ENCODE peak calls at places on chromosomes 4 and X, in four cellular contexts. V is NT2/D1, Y is HEK293T, K is GM12878. F is an unnamed sample.

GRCh38 chr4:95500361-95500760 is 48.4 kb downstream of the UNC5C start:
- DNase-seq in V (no peak), Y (no peak), K (no peak), F (no peak)

GRCh38 chr4:184889683-184890082 is 63.9 kb upstream of the ACSL1 start:
- DNase-seq in Y (no peak), K (no peak), V (no peak), F (no peak)

GRCh38 chr4:13547563-13548041 is 3.3 kb upstream of the NKX3-2 start:
- DNase-seq in V (no peak), K (no peak), Y (no peak), F (no peak)

GRCh38 chrX:12089740-12090139 is 48.5 kb upstream of the FRMPD4 start:
- DNase-seq in Y (no peak), V (no peak), K (no peak), F (no peak)

GRCh38 chr4:552059-552458 is 24.0 kb downstream of the TMEM271 start:
- DNase-seq in Y (no peak), V (no peak), K (no peak), F (no peak)

GRCh38 chrX:19183777-19184485 is 61.7 kb upstream of the ADGRG2 start:
- DNase-seq in K (no peak), Y (no peak), V (no peak), F (no peak)

GRCh38 chr4:85402371-85402770 is 72.6 kb upstream of the ARHGAP24 start:
- DNase-seq in K (no peak), Y (no peak), V (no peak), F (no peak)

GRCh38 chr4:20687894-20688293 is 12.4 kb upstream of the PACRGL start:
- DNase-seq in K (no peak), Y (no peak), V (no peak), F (no peak)

GRCh38 chr4:3302786-3303444 is 10.1 kb downstream of the RGS12 start:
- DNase-seq in V (no peak), Y (no peak), K (no peak), F (no peak)

GRCh38 chr4:8725845-8726244 is 133.3 kb downstream of the CPZ start:
- DNase-seq in Y (no peak), K (no peak), V (no peak), F (no peak)

GRCh38 chrX:13266641-13267420 is 53.0 kb downstream of the ATXN3L start:
- DNase-seq in V (no peak), Y (no peak), K (no peak), F (no peak)

GRCh38 chr4:128524311-128524710 is 236.7 kb upstream of the PGRMC2 start:
- DNase-seq in V (no peak), Y (no peak), K (no peak), F (no peak)

GRCh38 chrX:101388604-101389003 is 2.2 kb upstream of the RPL36A start:
- DNase-seq in K (no peak), Y (no peak), V (no peak), F (no peak)

GRCh38 chrX:154043003-154043402 is 23.3 kb upstream of the IRAK1 start:
- DNase-seq in V (no peak), K (no peak), Y (no peak), F (no peak)

GRCh38 chr4:140937866-140938265 is 181.7 kb upstream of the TBC1D9 start:
- DNase-seq in K (no peak), V (no peak), Y (no peak), F (no peak)

GRCh38 chr4:153541426-153542096 is 75.4 kb downstream of the TMEM131L start:
- DNase-seq in Y (no peak), K (no peak), V (no peak), F (no peak)

GRCh38 chr4:24655326-24655725 is 71.0 kb upstream of the DHX15 start:
- DNase-seq in V (no peak), K (no peak), Y (no peak), F (no peak)

GRCh38 chrX:19805054-19805690 is 82.2 kb downstream of the SH3KBP1 start:
- DNase-seq in K (no peak), V (no peak), Y (no peak), F (no peak)

GRCh38 chr4:109631709-109632108 is 71.5 kb downstream of the CASP6 start:
- DNase-seq in Y (peak), K (no peak), V (no peak), F (no peak)

GRCh38 chr4:16225996-16226815 is at the start of gene TAPT1:
- DNase-seq in V (no peak), K (no peak), Y (peak), F (no peak)

GRCh38 chr4:171847751-171848150 is 34.5 kb downstream of the GALNTL6 start:
- DNase-seq in V (no peak), Y (no peak), K (no peak), F (no peak)

GRCh38 chr4:171846893-171847292 is 33.7 kb downstream of the GALNTL6 start:
- DNase-seq in K (no peak), Y (no peak), V (no peak), F (no peak)

GRCh38 chr4:171849823-171850222 is 36.6 kb downstream of the GALNTL6 start:
- DNase-seq in K (no peak), V (no peak), Y (no peak), F (no peak)

GRCh38 chr4:171851295-171851694 is 38.1 kb downstream of the GALNTL6 start:
- DNase-seq in K (no peak), Y (no peak), V (no peak), F (no peak)

DNA sequence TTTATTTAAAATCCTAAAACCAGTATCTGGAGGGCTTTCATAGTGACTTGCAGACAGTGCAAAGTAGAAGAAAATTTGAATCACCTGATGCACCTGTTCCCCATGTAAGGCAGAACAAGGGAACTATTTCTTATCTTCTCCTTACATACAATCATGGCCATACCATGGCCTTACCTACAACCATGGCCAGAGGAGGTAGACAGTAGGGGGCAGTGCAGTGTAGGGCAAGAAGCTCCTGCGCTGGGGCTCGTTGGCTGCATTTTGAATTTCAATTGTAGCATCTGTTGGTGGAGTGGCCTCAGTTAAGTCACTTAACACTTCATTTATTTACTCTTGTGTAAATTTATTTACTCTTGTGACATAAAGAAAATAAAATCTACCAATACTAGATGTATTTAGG is 33.0 kb downstream of the GALNTL6 start:
- DNase-seq in V (peak), Y (peak), K (no peak), F (peak)
- TF ChIP-seq SUZ12 in V (no peak), Y (no peak), K (no peak), F (no peak)

GRCh38 chr4:6951880-6952381 is 42.3 kb downstream of the TBC1D14 start:
- DNase-seq in K (no peak), V (no peak), Y (no peak), F (no peak)
- TF ChIP-seq SUZ12 in K (no peak), V (no peak), Y (no peak), F (no peak)

DNA sequence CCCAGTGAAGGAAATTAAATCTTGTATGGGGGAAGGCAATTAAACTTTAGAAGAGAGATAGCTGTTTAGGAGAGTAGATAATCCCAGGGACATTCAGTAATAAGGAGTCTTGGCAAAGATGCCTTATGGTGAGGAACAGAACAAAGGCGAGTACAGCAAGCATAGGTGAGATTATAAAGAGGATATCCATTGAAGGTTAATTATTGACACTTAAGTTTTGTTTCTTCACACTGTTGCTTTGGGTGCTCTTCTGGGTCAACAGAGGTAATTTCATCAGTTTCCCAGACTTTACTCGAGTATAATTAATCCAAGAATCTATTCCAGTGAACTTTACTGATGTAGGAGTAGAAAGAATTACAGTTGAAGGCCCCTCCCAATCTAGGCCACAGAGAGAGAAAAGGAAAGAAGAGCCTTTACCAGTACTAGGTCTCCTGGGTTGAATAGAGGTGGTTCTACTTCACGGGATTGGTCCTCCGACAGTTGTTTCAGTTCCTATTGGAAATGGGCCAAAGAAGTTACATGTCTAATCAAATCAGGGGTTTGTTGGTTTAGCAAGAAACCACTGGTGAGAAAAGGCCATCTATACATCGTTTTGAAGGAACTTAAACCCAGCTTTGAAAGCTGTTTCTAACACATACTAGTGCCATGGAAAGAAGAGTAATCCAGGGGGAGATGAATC is 27.2 kb downstream of the EPGN start:
- DNase-seq in K (peak), Y (no peak), V (no peak), F (no peak)
- TF ChIP-seq SUZ12 in K (no peak), Y (no peak), V (no peak), F (no peak)

DNA sequence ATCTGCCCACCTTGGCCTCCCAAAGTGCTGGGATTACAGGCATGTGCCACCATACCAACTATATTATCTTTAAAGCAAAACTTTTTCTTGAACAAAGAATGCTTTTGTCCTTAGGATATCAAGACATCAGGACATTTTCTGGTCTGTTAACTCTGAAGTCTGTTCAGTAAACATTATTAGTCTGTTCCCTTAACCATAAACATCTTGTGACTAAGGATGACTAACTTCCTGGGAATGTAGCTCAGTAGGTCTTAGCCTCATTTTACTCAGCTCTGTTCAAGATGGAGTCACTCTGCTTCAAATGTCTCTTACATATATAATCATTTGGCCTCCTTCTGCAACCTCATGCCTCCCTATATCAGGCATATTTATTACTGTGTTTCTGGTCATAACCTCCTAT is 122.9 kb downstream of the UBE2NL start:
- DNase-seq in K (no peak), V (no peak), Y (no peak), F (no peak)
- TF ChIP-seq SUZ12 in K (no peak), V (no peak), Y (no peak), F (no peak)

F was measured in HepG2.